ENCODE peak calls at places on chromosomes 5 and 9, in six cellular contexts. M is NCI-H1092 treated with DMSO at 0.1 percent for 48 hours, A is cardiac fibroblast, J is IMR-90, I is GM23338, W is RWPE1. T is an unnamed sample.
A peak's percentile ranks its signal among the peaks of the same experiment; 100 is the strongest.

GRCh38 chr9:21559402-21560280 is 77.5 kb upstream of the IFNE start:
- DNase-seq in J (peak; percentile 55), W (peak; percentile 54), A (peak; percentile 69), M (no peak), I (peak; percentile 83), T (peak; percentile 93)

GRCh38 chr9:98192503-98193335 is at the start of gene CORO2A:
- DNase-seq in W (peak; percentile 96), A (peak; percentile 66), M (peak; percentile 83), I (peak; percentile 91), J (peak; percentile 63), T (peak; percentile 98)

GRCh38 chr5:15704397-15704947 is 204.5 kb downstream of the FBXL7 start:
- DNase-seq in J (peak; percentile 43), I (no peak), W (no peak), A (no peak), M (no peak), T (peak; percentile 14)

GRCh38 chr5:24163091-24163490 is 481.7 kb downstream of the CDH10 start:
- DNase-seq in A (no peak), J (no peak), M (no peak), W (peak; percentile 82), I (no peak), T (no peak)

GRCh38 chr5:150286820-150287219 is 2.8 kb downstream of the CAMK2A start:
- DNase-seq in I (peak; percentile 83), A (no peak), J (no peak), M (peak; percentile 11), W (no peak), T (peak; percentile 38)

GRCh38 chr9:110047955-110048472 is 159.9 kb downstream of the C9orf152 start:
- DNase-seq in A (no peak), W (no peak), M (peak; percentile 69), J (no peak), I (no peak), T (no peak)

GRCh38 chr9:112310826-112311225 is 22.6 kb downstream of the PTBP3 start:
- DNase-seq in I (peak; percentile 47), A (no peak), M (no peak), W (no peak), J (no peak), T (peak; percentile 46)

GRCh38 chr5:120769291-120769872 is 305.3 kb downstream of the PRR16 start:
- DNase-seq in J (peak; percentile 54), A (peak; percentile 52), M (no peak), I (no peak), W (no peak), T (no peak)

GRCh38 chr9:96523429-96523828 is 73.5 kb downstream of the HABP4 start:
- DNase-seq in A (peak; percentile 64), J (no peak), M (no peak), I (no peak), W (no peak), T (peak; percentile 88)

GRCh38 chr5:109844148-109844547 is 154.4 kb downstream of the MAN2A1 start:
- DNase-seq in J (peak; percentile 28), A (peak; percentile 43), M (no peak), W (peak; percentile 21), I (peak; percentile 12), T (no peak)

GRCh38 chr9:101628173-101628572 is 33.4 kb upstream of the PPP3R2 start:
- DNase-seq in I (peak; percentile 33), A (peak; percentile 30), W (peak; percentile 27), M (no peak), J (peak; percentile 11), T (no peak)

GRCh38 chr9:75891277-75892167 is 1.0 kb downstream of the PCSK5 start:
- DNase-seq in M (no peak), I (peak; percentile 60), A (peak; percentile 59), J (peak; percentile 8), W (no peak), T (peak; percentile 63)

GRCh38 chr9:85521331-85522197 is 220.2 kb downstream of the AGTPBP1 start:
- DNase-seq in J (no peak), A (no peak), I (no peak), W (no peak), M (no peak), T (no peak)

GRCh38 chr9:134935056-134936020 is 17.6 kb upstream of the FCN1 start:
- DNase-seq in I (no peak), A (no peak), J (no peak), W (no peak), M (no peak), T (peak; percentile 36)

GRCh38 chr9:136546697-136547481 is 1.0 kb upstream of the NOTCH1 start:
- DNase-seq in W (peak; percentile 72), A (no peak), I (peak; percentile 61), M (no peak), J (peak; percentile 35), T (no peak)

GRCh38 chr5:137016783-137017324 is 482.3 kb downstream of the SPOCK1 start:
- DNase-seq in I (peak; percentile 38), J (no peak), A (peak; percentile 9), M (no peak), W (no peak), T (no peak)

GRCh38 chr5:137706841-137707240 is 29.0 kb downstream of the KLHL3 start:
- DNase-seq in W (no peak), I (no peak), J (peak; percentile 67), A (peak; percentile 72), M (no peak), T (no peak)

GRCh38 chr5:58466939-58467338 is 7.1 kb upstream of the PLK2 start:
- DNase-seq in W (no peak), A (peak; percentile 61), M (no peak), J (peak; percentile 66), I (peak; percentile 57), T (peak; percentile 76)

GRCh38 chr5:14400085-14400484 is 181.5 kb upstream of the OTULINL start:
- DNase-seq in W (no peak), A (peak; percentile 85), I (no peak), M (no peak), J (peak; percentile 76), T (no peak)

GRCh38 chr9:124665391-124666058 is 105.6 kb downstream of the NR6A1 start:
- DNase-seq in A (peak; percentile 73), M (no peak), J (peak; percentile 81), W (peak; percentile 87), I (no peak), T (peak; percentile 63)

GRCh38 chr9:79471577-79472543 is 99.9 kb upstream of the TLE4 start:
- DNase-seq in M (peak; percentile 14), I (peak; percentile 13), J (peak; percentile 35), A (peak; percentile 67), W (peak; percentile 26), T (peak; percentile 75)

GRCh38 chr5:91937121-91937520 is 554.0 kb upstream of the ARRDC3 start:
- DNase-seq in J (no peak), M (no peak), A (peak; percentile 22), W (no peak), I (no peak), T (peak; percentile 42)

GRCh38 chr5:41794478-41794877 is 75.7 kb downstream of the OXCT1 start:
- DNase-seq in W (peak; percentile 73), J (peak; percentile 98), A (peak; percentile 97), I (no peak), M (no peak), T (peak; percentile 76)